ENCODE peak calls at places on chromosomes 11 and 22, in five cellular contexts. H is BE2C, R is cardiac fibroblast, B is glutamatergic neuron, S is bronchial epithelial cell. A is an unnamed sample.

GRCh38 chr11:135074397-135074998 is 662.5 kb upstream of the B3GAT1 start:
- DNase-seq in S (peak; percentile 2), H (no peak), R (peak; percentile 8), B (no peak), A (no peak)

GRCh38 chr11:10208045-10208674 is 85.9 kb downstream of the SBF2 start:
- DNase-seq in H (no peak), B (no peak), R (peak; percentile 66), S (peak; percentile 64), A (peak; percentile 72)

GRCh38 chr11:104898685-104899013 is 389 bp upstream of the CASP12 start:
- DNase-seq in S (no peak), B (no peak), R (peak; percentile 29), H (no peak), A (peak; percentile 36)

GRCh38 chr11:121134758-121135312 is 33.8 kb downstream of the TECTA start:
- DNase-seq in R (no peak), S (no peak), H (peak; percentile 27), B (no peak), A (no peak)

GRCh38 chr11:34605481-34606325 is 15.2 kb upstream of the EHF start:
- DNase-seq in R (no peak), H (no peak), S (no peak), B (no peak), A (no peak)

GRCh38 chr11:75797796-75798195 is 17.2 kb upstream of the UVRAG start:
- DNase-seq in R (peak; percentile 17), H (no peak), B (no peak), S (no peak), A (peak; percentile 23)

GRCh38 chr11:125624756-125625213 is at the start of gene CHEK1:
- DNase-seq in B (no peak), H (no peak), S (no peak), R (no peak), A (no peak)

GRCh38 chr11:57210731-57211335 is 26.2 kb downstream of the APLNR start:
- DNase-seq in S (no peak), H (no peak), R (no peak), B (peak; percentile 64), A (no peak)

GRCh38 chr11:133508448-133508847 is 23.9 kb downstream of the OPCML start:
- DNase-seq in R (no peak), H (no peak), B (no peak), S (no peak), A (no peak)

GRCh38 chr11:1841511-1842148 is 2.8 kb downstream of the TNNI2 start:
- DNase-seq in H (no peak), B (no peak), R (no peak), S (no peak), A (no peak)

GRCh38 chr11:131745405-131745804 is 375.0 kb downstream of the NTM start:
- DNase-seq in S (peak; percentile 13), H (no peak), B (no peak), R (peak; percentile 64), A (peak; percentile 77)

GRCh38 chr11:61120865-61121831 is 18.9 kb downstream of the CD5 start:
- DNase-seq in R (peak; percentile 43), H (peak; percentile 71), S (peak; percentile 29), B (no peak), A (peak; percentile 38)

GRCh38 chr11:109435121-109435742 is 13.2 kb downstream of the C11orf87 start:
- DNase-seq in H (no peak), B (no peak), R (no peak), S (peak; percentile 87), A (no peak)

GRCh38 chr11:9719949-9720646 is 56.2 kb downstream of the SWAP70 start:
- DNase-seq in S (peak; percentile 58), H (no peak), B (no peak), R (no peak), A (peak; percentile 28)

GRCh38 chr22:38927033-38927789 is 30.2 kb upstream of the APOBEC3A start:
- DNase-seq in B (peak; percentile 89), H (peak; percentile 80), R (peak; percentile 57), S (peak; percentile 27), A (peak; percentile 39)

GRCh38 chr11:61756452-61757212 is 4.2 kb downstream of the MYRF start:
- DNase-seq in H (no peak), B (no peak), R (peak; percentile 46), S (peak; percentile 29), A (peak; percentile 53)

GRCh38 chr11:43504316-43504950 is 145.7 kb downstream of the TTC17 start:
- DNase-seq in H (peak; percentile 24), S (peak; percentile 33), B (peak; percentile 31), R (peak; percentile 15), A (peak; percentile 26)

GRCh38 chr11:120056301-120057027 is 81.4 kb downstream of the TRIM29 start:
- DNase-seq in B (no peak), S (no peak), H (no peak), R (no peak), A (no peak)

GRCh38 chr22:21845558-21846452 is 21.6 kb downstream of the MAPK1 start:
- DNase-seq in R (no peak), B (no peak), S (no peak), H (no peak), A (no peak)

GRCh38 chr11:86360775-86361395 is 13.8 kb upstream of the CCDC81 start:
- DNase-seq in S (peak; percentile 67), H (no peak), B (no peak), R (peak; percentile 72), A (peak; percentile 70)

GRCh38 chr11:20029193-20029592 is 131.1 kb downstream of the DBX1 start:
- DNase-seq in B (no peak), S (no peak), H (peak; percentile 19), R (no peak), A (no peak)

GRCh38 chr11:35963911-35964310 is 20.0 kb downstream of the LDLRAD3 start:
- DNase-seq in S (no peak), R (peak; percentile 97), H (no peak), B (no peak), A (peak; percentile 94)

GRCh38 chr22:45774016-45774670 is 102.5 kb downstream of the ATXN10 start:
- DNase-seq in H (no peak), B (no peak), S (no peak), R (no peak), A (no peak)

GRCh38 chr11:7898666-7899283 is 32.3 kb downstream of the OR10A6 start:
- DNase-seq in H (no peak), R (no peak), S (no peak), B (no peak), A (no peak)

GRCh38 chr11:70491696-70492472 is 93.6 kb downstream of the CTTN start:
- DNase-seq in R (no peak), S (no peak), H (peak; percentile 4), B (peak; percentile 6), A (no peak)

GRCh38 chr11:18590573-18590972 is 2.0 kb upstream of the UEVLD start:
- DNase-seq in S (no peak), H (no peak), R (no peak), B (no peak), A (no peak)

GRCh38 chr11:9838229-9838628 is 174.4 kb downstream of the SWAP70 start:
- DNase-seq in S (no peak), H (no peak), B (no peak), R (peak; percentile 47), A (peak; percentile 48)

GRCh38 chr11:58726594-58727414 is 4.9 kb downstream of the GLYAT start:
- DNase-seq in R (no peak), B (no peak), H (peak; percentile 7), S (no peak), A (no peak)

GRCh38 chr11:57646221-57646620 is 3.5 kb downstream of the YPEL4 start:
- DNase-seq in R (no peak), B (no peak), H (no peak), S (no peak), A (no peak)

GRCh38 chr11:45021001-45021400 is 70.3 kb upstream of the TP53I11 start:
- DNase-seq in B (no peak), H (no peak), S (no peak), R (peak; percentile 40), A (no peak)

GRCh38 chr22:46797355-46797754 is 34.9 kb downstream of the TBC1D22A start:
- DNase-seq in H (peak; percentile 41), R (peak; percentile 43), S (peak; percentile 66), B (peak; percentile 66), A (peak; percentile 51)

GRCh38 chr22:24525416-24526037 is 29.4 kb downstream of the GUCD1 start:
- DNase-seq in R (peak; percentile 75), B (peak; percentile 85), H (peak; percentile 80), S (peak; percentile 61), A (peak; percentile 70)

GRCh38 chr11:1354125-1354938 is 35.4 kb upstream of the BRSK2 start:
- DNase-seq in H (no peak), B (no peak), R (no peak), S (no peak), A (no peak)

GRCh38 chr11:65227879-65228278 is 33.9 kb upstream of the POLA2 start:
- DNase-seq in R (no peak), B (no peak), S (no peak), H (no peak), A (no peak)

GRCh38 chr11:65226103-65226442 is 35.7 kb upstream of the POLA2 start:
- DNase-seq in R (no peak), B (no peak), S (no peak), H (no peak), A (no peak)

GRCh38 chr11:65223031-65223430 is 38.7 kb upstream of the POLA2 start:
- DNase-seq in S (no peak), H (no peak), R (no peak), B (no peak), A (no peak)

GRCh38 chr11:65224939-65225283 is 36.9 kb upstream of the POLA2 start:
- DNase-seq in R (peak; percentile 75), S (peak; percentile 88), B (no peak), H (no peak), A (peak; percentile 74)

GRCh38 chr11:65225284-65226102 is 36.3 kb upstream of the POLA2 start:
- DNase-seq in R (peak; percentile 74), S (peak; percentile 69), H (peak; percentile 40), B (peak; percentile 50), A (peak; percentile 66)
- TF ChIP-seq CTCF in R (peak; percentile 46), S (peak; percentile 66), H (peak; percentile 49), B (no peak), A (peak; percentile 61)

DNA sequence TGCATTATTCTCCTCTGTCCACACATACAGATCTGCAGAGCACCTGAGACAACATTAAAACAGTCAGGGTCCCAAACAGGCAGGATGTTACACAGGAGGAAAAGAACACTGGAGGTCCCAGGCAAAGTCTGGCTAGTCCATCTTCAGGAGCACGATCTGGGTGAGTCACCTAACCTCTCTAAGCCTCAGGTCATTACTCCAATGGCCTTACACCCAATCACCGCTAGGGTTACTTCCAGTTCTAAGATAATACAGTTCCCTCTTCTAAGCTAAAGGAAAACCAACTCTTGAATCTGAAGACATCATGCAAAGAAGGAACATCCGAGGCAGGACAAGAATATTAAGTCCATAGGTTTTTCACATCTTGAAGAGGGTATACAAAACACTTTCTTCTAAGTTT is 24.5 kb downstream of the ASCC2 start:
- DNase-seq in R (peak; percentile 22), H (no peak), B (no peak), S (peak; percentile 23), A (no peak)
- TF ChIP-seq CTCF in R (peak; percentile 35), H (no peak), B (no peak), S (peak; percentile 19), A (peak; percentile 2)

DNA sequence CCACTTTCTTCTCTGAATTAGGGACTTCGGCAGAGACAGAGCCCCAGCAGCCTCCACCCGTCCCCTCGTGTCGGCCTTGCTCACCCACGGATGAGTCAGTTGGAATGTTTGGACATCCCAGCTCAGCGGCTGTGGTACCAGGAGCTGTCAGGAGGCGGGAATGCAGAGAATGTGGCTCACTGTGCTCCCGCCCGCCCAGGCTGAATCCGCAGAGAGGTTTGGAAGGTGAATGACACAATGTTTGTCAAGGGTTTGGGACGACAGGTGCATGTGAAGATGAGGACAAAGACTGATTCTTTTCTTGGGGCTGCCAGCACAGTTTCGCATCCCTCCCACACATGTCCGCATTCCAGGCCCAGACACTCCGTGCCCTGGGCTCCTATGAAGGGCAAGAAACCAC is 39.6 kb downstream of the LIF start:
- DNase-seq in S (peak; percentile 88), B (no peak), H (no peak), R (peak; percentile 90), A (peak; percentile 96)
- TF ChIP-seq CTCF in S (no peak), B (no peak), H (no peak), R (no peak), A (no peak)

GRCh38 chr22:44623771-44624510 is 78.1 kb upstream of the PRR5 start:
- DNase-seq in H (peak; percentile 57), R (peak; percentile 60), S (peak; percentile 4), B (peak; percentile 74), A (peak; percentile 50)
- TF ChIP-seq CTCF in H (peak; percentile 51), R (peak; percentile 73), S (peak; percentile 70), B (peak; percentile 31), A (peak; percentile 60)

A was measured in fibroblast of pulmonary artery.